ENCODE peak calls at places on chromosomes 3 and 15, in six cellular contexts. D is GM12878, S is GM12891, E is HepG2, K is H1, C is K562. Z is an unnamed sample.

GRCh38 chr3:20107722-20108121 is 67.5 kb downstream of the KAT2B start:
- DNase-seq in D (no peak), S (no peak), E (no peak), K (no peak), C (no peak), Z (no peak)

GRCh38 chr3:64796597-64796996 is 108.8 kb upstream of the ADAMTS9 start:
- DNase-seq in D (no peak), S (no peak), E (no peak), K (no peak), C (no peak), Z (no peak)

GRCh38 chr15:80418892-80419537 is 14.8 kb downstream of the ARNT2 start:
- DNase-seq in D (no peak), S (no peak), E (peak; percentile 47), K (no peak), C (peak; percentile 19), Z (no peak)

GRCh38 chr3:62562596-62562995 is 189.2 kb upstream of the FEZF2 start:
- DNase-seq in D (no peak), S (no peak), E (no peak), K (no peak), C (no peak), Z (no peak)

GRCh38 chr3:104066658-104067057 is 1300.1 kb upstream of the ALCAM start:
- DNase-seq in D (no peak), S (no peak), E (no peak), K (no peak), C (no peak), Z (no peak)

GRCh38 chr15:86865920-86866319 is 786.2 kb downstream of the AGBL1 start:
- DNase-seq in D (no peak), S (no peak), E (no peak), K (no peak), C (no peak), Z (no peak)

GRCh38 chr3:177754508-177754921 is 557.2 kb upstream of the TBL1XR1 start:
- DNase-seq in D (no peak), S (no peak), E (no peak), K (no peak), C (no peak), Z (no peak)

GRCh38 chr15:100081454-100081853 is 260.3 kb downstream of the ADAMTS17 start:
- DNase-seq in D (no peak), S (no peak), E (no peak), K (no peak), C (no peak), Z (no peak)

GRCh38 chr3:157335677-157336076 is 101.0 kb upstream of the PTX3 start:
- DNase-seq in D (no peak), S (no peak), E (no peak), K (no peak), C (no peak), Z (no peak)

GRCh38 chr15:43370975-43371974 is at the start of the genes TUBGCP4 and ZSCAN29:
- DNase-seq in D (peak; percentile 34), S (peak; percentile 96), E (peak; percentile 83), K (peak; percentile 93), C (peak; percentile 96), Z (peak; percentile 91)

GRCh38 chr15:39642011-39642640 is 61.2 kb downstream of the THBS1 start:
- DNase-seq in D (no peak), S (no peak), E (no peak), K (no peak), C (no peak), Z (no peak)

GRCh38 chr3:18295171-18295920 is 129.8 kb downstream of the SATB1 start:
- DNase-seq in D (no peak), S (peak; percentile 2), E (peak; percentile 21), K (peak; percentile 89), C (peak; percentile 30), Z (peak; percentile 1)

GRCh38 chr15:78619022-78619950 is 1.5 kb downstream of the CHRNA3 start:
- DNase-seq in D (no peak), S (no peak), E (no peak), K (peak; percentile 56), C (no peak), Z (no peak)

GRCh38 chr3:149393355-149394165 is 16.1 kb upstream of the TM4SF1 start:
- DNase-seq in D (peak; percentile 15), S (no peak), E (peak; percentile 81), K (peak; percentile 65), C (peak; percentile 40), Z (no peak)

GRCh38 chr15:98438907-98439306 is 209.4 kb upstream of the IGF1R start:
- DNase-seq in D (no peak), S (no peak), E (no peak), K (no peak), C (no peak), Z (no peak)

GRCh38 chr3:182785756-182786155 is 7.5 kb upstream of the ATP11B start:
- DNase-seq in D (no peak), S (no peak), E (no peak), K (no peak), C (no peak), Z (no peak)

GRCh38 chr3:8755564-8756237 is 13.7 kb downstream of the OXTR start:
- DNase-seq in D (no peak), S (no peak), E (peak; percentile 25), K (no peak), C (peak; percentile 50), Z (no peak)

GRCh38 chr3:104878395-104878794 is 488.3 kb upstream of the ALCAM start:
- DNase-seq in D (no peak), S (no peak), E (no peak), K (no peak), C (no peak), Z (no peak)

GRCh38 chr3:6091262-6091661 is 769.7 kb upstream of the GRM7 start:
- DNase-seq in D (no peak), S (no peak), E (no peak), K (no peak), C (no peak), Z (no peak)

GRCh38 chr3:107063351-107063750 is 313.9 kb upstream of the CCDC54 start:
- DNase-seq in D (no peak), S (no peak), E (no peak), K (no peak), C (no peak), Z (no peak)

DNA sequence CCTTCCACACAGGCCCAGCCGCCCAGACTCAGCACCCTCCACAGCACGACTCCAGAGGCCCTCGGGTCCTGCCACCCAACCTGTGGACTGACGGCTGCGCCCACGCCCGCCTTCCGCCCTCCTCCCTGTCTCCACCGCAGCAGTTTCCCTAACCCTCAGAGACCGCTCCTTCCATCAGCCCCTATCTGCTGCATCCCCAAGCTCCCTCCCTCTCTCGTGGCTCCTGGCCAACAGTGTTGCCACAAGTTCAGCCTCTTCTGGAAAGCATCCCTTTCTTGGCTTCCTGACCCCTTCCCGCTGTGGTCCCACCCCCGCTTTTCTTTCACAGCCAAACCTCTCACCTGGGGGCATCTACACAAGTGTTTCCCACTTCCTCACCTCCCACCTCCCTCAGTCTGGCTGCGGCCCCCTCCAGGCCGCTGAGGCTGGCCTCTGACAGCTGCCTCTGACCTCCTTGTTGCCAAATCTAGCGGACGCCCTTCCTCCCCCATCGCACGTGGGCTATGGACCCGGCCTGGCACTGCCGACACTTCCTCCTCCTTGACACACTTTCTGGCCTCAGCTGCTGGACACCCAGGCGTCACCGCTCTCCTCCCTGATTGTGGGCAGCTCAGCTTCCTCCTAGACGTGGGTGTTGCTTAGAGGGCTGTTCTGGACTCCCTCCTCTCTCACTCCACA is 168.8 kb upstream of the TLE3 start:
- DNase-seq in D (no peak), S (no peak), E (no peak), K (no peak), C (no peak), Z (no peak)
- TF ChIP-seq TAF1 in D (no peak), S (no peak), E (no peak), K (no peak), C (no peak), Z (no peak)

DNA sequence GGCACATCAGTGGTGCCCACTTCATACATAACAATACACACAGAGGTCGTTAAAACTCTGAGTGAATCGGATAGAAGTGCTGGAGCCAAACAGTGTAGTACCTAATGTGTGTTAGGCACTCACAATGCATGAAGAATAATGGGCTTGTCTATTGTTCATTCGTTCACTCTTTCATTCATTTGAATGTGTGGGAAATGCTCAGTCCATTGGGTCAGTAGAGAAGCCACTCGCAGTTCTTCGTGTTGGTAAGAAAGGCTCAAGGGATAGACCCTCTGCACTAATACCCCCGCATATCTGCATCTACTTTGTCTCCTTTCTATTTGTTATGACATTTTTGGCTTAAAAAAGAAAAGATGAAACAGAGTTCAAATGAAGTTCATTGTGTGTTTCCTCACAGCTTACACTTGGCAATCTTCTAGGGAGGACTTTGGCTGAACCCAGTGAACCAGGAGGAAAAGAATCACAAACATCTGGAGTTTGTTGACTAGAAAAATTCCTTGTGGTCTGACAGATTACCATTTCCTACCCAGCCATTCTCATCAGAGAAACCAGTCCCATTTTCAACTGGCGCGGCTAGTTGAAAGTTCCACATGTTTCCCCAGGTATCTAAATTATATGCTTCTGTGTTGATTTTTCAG is 32.9 kb upstream of the MFSD1 start:
- DNase-seq in D (no peak), S (no peak), E (peak; percentile 90), K (no peak), C (no peak), Z (no peak)
- TF ChIP-seq POLR2A in D (no peak), S (no peak), E (no peak), K (no peak), C (no peak), Z (no peak)

GRCh38 chr3:100073049-100073422 is 41.3 kb downstream of the FILIP1L start:
- DNase-seq in D (no peak), S (no peak), E (no peak), K (no peak), C (no peak), Z (no peak)

GRCh38 chr3:100069472-100069871 is 44.8 kb downstream of the FILIP1L start:
- DNase-seq in D (no peak), S (no peak), E (no peak), K (no peak), C (no peak), Z (no peak)

GRCh38 chr3:100073555-100074307 is 40.6 kb downstream of the FILIP1L start:
- DNase-seq in D (no peak), S (no peak), E (no peak), K (no peak), C (no peak), Z (no peak)

GRCh38 chr3:100075163-100075562 is 39.1 kb downstream of the FILIP1L start:
- DNase-seq in D (no peak), S (no peak), E (no peak), K (no peak), C (no peak), Z (no peak)

DNA sequence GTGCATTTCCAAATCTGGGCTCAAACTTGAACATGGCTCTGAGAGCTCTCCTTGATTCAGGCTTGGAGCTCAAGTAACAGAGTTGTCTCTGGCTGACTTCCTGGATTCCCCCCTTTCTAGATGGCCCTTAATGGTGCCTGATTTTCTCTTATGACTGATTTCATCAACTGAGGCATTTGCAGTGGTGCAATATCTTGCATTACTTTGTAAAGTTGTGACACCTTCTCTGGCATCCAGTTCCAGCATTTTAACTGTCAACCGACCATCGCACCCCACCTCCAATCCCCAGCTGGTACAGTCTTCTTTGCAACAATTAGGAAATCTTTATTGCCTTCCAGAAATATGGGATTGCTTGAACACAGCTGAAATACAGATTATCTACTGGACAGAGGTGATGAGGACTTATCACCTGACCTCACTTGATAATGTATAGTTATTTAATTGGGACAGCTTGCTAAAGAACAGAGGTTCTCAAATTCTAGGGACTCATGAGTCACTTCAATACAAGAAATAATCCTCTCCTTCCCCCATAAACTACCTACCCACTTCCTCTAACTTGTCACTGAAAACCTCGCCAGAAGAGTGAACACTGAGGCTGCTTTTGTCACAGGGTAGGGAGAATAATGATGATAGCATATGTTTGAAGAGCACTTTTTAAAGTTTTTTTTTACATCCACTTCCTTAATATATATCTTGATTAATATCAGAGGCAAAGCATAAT is 41.8 kb downstream of the FILIP1L start:
- DNase-seq in D (no peak), S (no peak), E (no peak), K (no peak), C (no peak), Z (no peak)
- TF ChIP-seq POLR2AphosphoS5 in D (no peak), S (no peak), E (no peak), K (no peak), C (no peak), Z (no peak)

GRCh38 chr3:134345202-134345601 is 29.0 kb downstream of the AMOTL2 start:
- DNase-seq in D (no peak), S (no peak), E (no peak), K (no peak), C (no peak), Z (no peak)
- TF ChIP-seq TAF1 in D (no peak), S (no peak), E (no peak), K (no peak), C (no peak), Z (no peak)

Z was measured in GM12892.